ENCODE peak calls at places on chromosomes 3 and 15, in eight cellular contexts. E is HCT116, U is pancreas, T is bronchial epithelial cell, S is kidney epithelial cell, I is fibroblast of mammary gland, Z is fibroblast of lung, A is SK-N-SH. W is an unnamed sample.

GRCh38 chr3:46114324-46114988 is 87.2 kb upstream of the XCR1 start:
- DNase-seq in E (no peak), U (no peak), T (peak), S (peak), I (peak), Z (peak), A (no peak), W (peak)

GRCh38 chr3:170740726-170741591 is 129.0 kb downstream of the RPL22L1 start:
- DNase-seq in E (no peak), U (no peak), T (peak), S (no peak), I (peak), Z (peak), A (no peak), W (no peak)

GRCh38 chr3:158106773-158107461 is 697 bp upstream of the SHOX2 start:
- DNase-seq in E (no peak), U (no peak), T (no peak), S (no peak), I (peak), Z (no peak), A (peak), W (no peak)

GRCh38 chr15:41948499-41948898 is 23.9 kb downstream of the EHD4 start:
- DNase-seq in E (no peak), U (no peak), T (no peak), S (no peak), I (no peak), Z (no peak), A (no peak), W (no peak)

GRCh38 chr15:89243046-89243690 is 611 bp upstream of the FANCI start:
- DNase-seq in E (no peak), U (no peak), T (no peak), S (no peak), I (peak), Z (peak), A (no peak), W (peak)

GRCh38 chr15:80059786-80060489 is 462 bp downstream of the ZFAND6 start:
- DNase-seq in E (peak), U (no peak), T (no peak), S (no peak), I (peak), Z (no peak), A (peak), W (no peak)

GRCh38 chr3:67384790-67385397 is 269.5 kb downstream of the SUCLG2 start:
- DNase-seq in E (peak), U (peak), T (peak), S (no peak), I (peak), Z (peak), A (peak), W (no peak)

GRCh38 chr3:179852117-179852886 is 184.4 kb downstream of the PEX5L start:
- DNase-seq in E (no peak), U (no peak), T (peak), S (peak), I (peak), Z (peak), A (no peak), W (no peak)

GRCh38 chr3:123618768-123619484 is 34.1 kb upstream of the HACD2 start:
- DNase-seq in E (no peak), U (peak), T (peak), S (no peak), I (peak), Z (peak), A (no peak), W (no peak)

GRCh38 chr15:30985081-30985531 is 6.3 kb downstream of the MTMR10 start:
- DNase-seq in E (no peak), U (no peak), T (peak), S (no peak), I (peak), Z (peak), A (peak), W (no peak)

GRCh38 chr15:48385431-48385830 is 54.2 kb downstream of the DUT start:
- DNase-seq in E (no peak), U (no peak), T (peak), S (no peak), I (peak), Z (peak), A (no peak), W (no peak)

GRCh38 chr15:73781038-73781925 is 28.1 kb upstream of the INSYN1 start:
- DNase-seq in E (no peak), U (no peak), T (peak), S (no peak), I (peak), Z (peak), A (no peak), W (no peak)
- TF ChIP-seq CTCF in E (peak), U (no peak), T (peak), S (peak), I (peak), Z (peak), A (peak), W (peak)

DNA sequence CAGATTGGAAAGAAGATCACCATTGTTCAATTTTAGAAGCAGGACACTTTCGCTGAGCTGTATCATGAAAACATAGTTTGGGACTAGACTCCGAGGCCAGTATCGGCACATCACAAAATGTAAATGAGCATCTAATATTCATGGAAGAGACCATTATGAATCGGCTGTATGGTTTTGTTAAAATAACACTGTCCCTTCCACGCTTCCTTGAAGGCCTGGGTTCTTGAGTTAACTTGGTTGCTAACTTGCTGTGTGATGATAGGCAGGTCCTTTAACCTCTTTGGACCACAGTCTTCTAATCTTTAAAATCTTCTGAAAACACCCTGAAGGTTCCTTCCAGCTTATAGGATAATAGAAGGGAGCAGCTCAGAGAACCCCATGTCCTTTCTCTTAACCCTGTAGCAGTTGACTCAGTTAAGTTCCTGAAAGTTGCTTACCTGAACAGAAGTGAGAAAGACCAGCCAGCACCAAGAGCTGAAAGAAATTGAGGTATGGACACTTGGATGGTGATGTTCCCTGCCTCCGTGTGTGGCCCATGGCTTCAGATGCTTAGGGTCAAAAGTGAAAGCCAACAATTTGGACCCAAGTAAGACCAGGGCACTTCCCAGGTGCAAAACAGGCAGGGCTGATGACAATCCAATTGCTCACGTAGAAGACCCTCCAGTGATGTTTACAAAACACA is 2.1 kb downstream of the CD80 start:
- DNase-seq in E (no peak), U (no peak), T (no peak), S (no peak), I (no peak), Z (no peak), A (no peak), W (no peak)
- H3K4me3 ChIP-seq in E (no peak), U (no peak), T (no peak), S (no peak), I (no peak), Z (no peak), A (no peak), W (no peak)

GRCh38 chr3:150220791-150221190 is 187.3 kb upstream of the TSC22D2 start:
- DNase-seq in E (no peak), U (no peak), T (no peak), S (no peak), I (no peak), Z (no peak), A (peak), W (no peak)
- TF ChIP-seq CTCF in E (no peak), U (no peak), T (no peak), S (no peak), I (no peak), Z (no peak), A (no peak), W (no peak)

GRCh38 chr3:39870706-39871105 is 61.3 kb downstream of the MYRIP start:
- DNase-seq in E (no peak), U (no peak), T (peak), S (no peak), I (peak), Z (no peak), A (no peak), W (no peak)
- H3K4me3 ChIP-seq in E (no peak), U (no peak), T (no peak), S (no peak), I (no peak), Z (no peak), A (no peak), W (no peak)

GRCh38 chr3:172305974-172306373 is 142.3 kb downstream of the GHSR start:
- DNase-seq in E (no peak), U (no peak), T (no peak), S (no peak), I (no peak), Z (no peak), A (no peak), W (no peak)

GRCh38 chr3:172302176-172302575 is 146.1 kb downstream of the GHSR start:
- DNase-seq in E (no peak), U (no peak), T (no peak), S (no peak), I (no peak), Z (no peak), A (no peak), W (no peak)

GRCh38 chr3:172305552-172305951 is 142.7 kb downstream of the GHSR start:
- DNase-seq in E (no peak), U (no peak), T (peak), S (peak), I (peak), Z (peak), A (no peak), W (peak)

GRCh38 chr3:172303181-172303580 is 145.1 kb downstream of the GHSR start:
- DNase-seq in E (no peak), U (no peak), T (no peak), S (no peak), I (peak), Z (peak), A (no peak), W (no peak)

GRCh38 chr3:172303941-172304558 is 144.2 kb downstream of the GHSR start:
- DNase-seq in E (no peak), U (no peak), T (no peak), S (no peak), I (no peak), Z (no peak), A (no peak), W (no peak)
- TF ChIP-seq CTCF in E (peak), U (no peak), T (no peak), S (peak), I (peak), Z (no peak), A (peak), W (peak)

GRCh38 chr3:35639251-35640185 is at the start of gene ARPP21:
- DNase-seq in E (no peak), U (peak), T (no peak), S (no peak), I (peak), Z (peak), A (peak), W (no peak)
- H3K4me3 ChIP-seq in E (no peak), U (peak), T (no peak), S (peak), I (no peak), Z (peak), A (peak), W (peak)

DNA sequence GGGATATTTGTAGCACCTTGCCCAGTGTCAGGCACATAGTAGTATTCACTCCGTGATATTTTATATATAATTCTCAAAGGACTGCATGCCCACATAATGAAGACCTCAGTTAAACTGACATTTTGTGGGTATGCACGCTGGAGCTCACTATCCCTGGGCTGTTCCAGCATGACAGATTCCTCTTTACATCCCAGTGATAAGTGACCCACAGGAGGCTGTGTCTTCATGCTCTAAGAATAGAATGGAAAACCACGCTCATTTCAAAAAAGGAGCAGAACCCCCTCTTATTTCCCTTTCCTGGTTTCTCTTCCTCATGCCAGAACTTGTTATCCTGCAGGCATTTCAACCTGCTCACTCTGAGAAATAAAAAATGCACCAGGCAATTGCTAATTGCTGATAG is 717.5 kb downstream of the AGBL1 start:
- DNase-seq in E (no peak), U (no peak), T (no peak), S (no peak), I (no peak), Z (no peak), A (no peak), W (no peak)
- TF ChIP-seq CTCF in E (no peak), U (no peak), T (no peak), S (no peak), I (no peak), Z (no peak), A (no peak), W (no peak)

GRCh38 chr15:73752817-73753214 is 335 bp downstream of the INSYN1 start:
- DNase-seq in E (no peak), U (no peak), T (no peak), S (no peak), I (no peak), Z (no peak), A (peak), W (no peak)
- H3K4me3 ChIP-seq in E (no peak), U (no peak), T (peak), S (peak), I (no peak), Z (no peak), A (peak), W (peak)

DNA sequence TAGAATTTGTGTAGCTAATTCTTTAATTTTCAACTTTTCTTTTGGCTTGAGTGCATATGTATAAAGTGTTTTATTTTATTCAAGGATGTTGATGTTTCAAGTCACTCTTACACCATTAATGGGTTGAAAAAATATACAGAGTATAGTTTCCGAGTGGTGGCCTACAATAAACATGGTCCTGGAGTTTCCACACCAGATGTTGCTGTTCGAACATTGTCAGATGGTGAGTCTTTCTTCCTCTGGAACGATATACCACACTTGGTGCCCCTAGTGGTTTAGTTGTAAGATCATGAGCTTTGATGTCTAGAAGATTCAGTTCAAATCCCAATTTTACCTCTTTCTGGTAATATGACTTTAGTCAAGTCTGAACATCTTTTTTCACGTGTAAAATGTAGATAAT is 119.3 kb downstream of the HCN4 start:
- DNase-seq in E (no peak), U (no peak), T (no peak), S (no peak), I (no peak), Z (peak), A (no peak), W (no peak)
- TF ChIP-seq CTCF in E (peak), U (no peak), T (no peak), S (no peak), I (no peak), Z (no peak), A (no peak), W (peak)